ENCODE peak calls at places on chromosome 10, in four cellular contexts. U is stimulated activated CD8-positive, alpha-beta memory T cell treated with anti-CD3 and anti-CD28 coated beads, Interleukin-7, amount 100 ng/mL, for 1 hour; K is anterior cingulate cortex; T is GM03348. O is an unnamed sample.

GRCh38 chr10:57959318-57960003 is 308.2 kb downstream of the IPMK start:
- DNase-seq in U (no peak), K (no peak), T (no peak), O (no peak)

GRCh38 chr10:117442944-117443676 is 67.9 kb upstream of the PDZD8 start:
- DNase-seq in U (no peak), K (peak), T (peak), O (peak)

GRCh38 chr10:73837072-73837471 is 25.7 kb upstream of the NDST2 start:
- DNase-seq in U (no peak), K (no peak), T (peak), O (no peak)

GRCh38 chr10:116698364-116698763 is 44.0 kb downstream of the HSPA12A start:
- DNase-seq in U (no peak), K (no peak), T (no peak), O (no peak)

GRCh38 chr10:22148956-22149355 is 68.9 kb downstream of the EBLN1 start:
- DNase-seq in U (no peak), K (no peak), T (no peak), O (no peak)

GRCh38 chr10:132684164-132684891 is 101.6 kb downstream of the NKX6-2 start:
- DNase-seq in U (no peak), K (no peak), T (peak), O (no peak)

GRCh38 chr10:131897297-131897899 is 3.4 kb upstream of the PPP2R2D start:
- DNase-seq in U (no peak), K (no peak), T (no peak), O (no peak)

GRCh38 chr10:76049581-76050290 is 618.3 kb downstream of the LRMDA start:
- DNase-seq in U (no peak), K (no peak), T (no peak), O (no peak)

GRCh38 chr10:129344103-129344502 is 122.9 kb upstream of the MGMT start:
- DNase-seq in U (no peak), K (no peak), T (no peak), O (no peak)

GRCh38 chr10:93410697-93411348 is 71.3 kb downstream of the MYOF start:
- DNase-seq in U (no peak), K (no peak), T (no peak), O (no peak)

GRCh38 chr10:132010484-132010883 is 28.8 kb upstream of the BNIP3 start:
- DNase-seq in U (no peak), K (no peak), T (no peak), O (no peak)

GRCh38 chr10:70666960-70667798 is 5.1 kb upstream of the ADAMTS14 start:
- DNase-seq in U (no peak), K (no peak), T (no peak), O (no peak)

GRCh38 chr10:128152741-128153583 is 26.7 kb upstream of the MKI67 start:
- DNase-seq in U (no peak), K (no peak), T (no peak), O (no peak)

GRCh38 chr10:133061296-133062038 is 26.3 kb upstream of the ADGRA1 start:
- DNase-seq in U (no peak), K (no peak), T (no peak), O (no peak)

GRCh38 chr10:46106410-46107255 is 60.6 kb upstream of the MSMB start:
- DNase-seq in U (peak), K (peak), T (peak), O (peak)

GRCh38 chr10:55266797-55267196 is 465.8 kb upstream of the PCDH15 start:
- DNase-seq in U (no peak), K (no peak), T (no peak), O (no peak)

GRCh38 chr10:73992899-73993788 is 4.8 kb upstream of the VCL start:
- DNase-seq in U (no peak), K (no peak), T (no peak), O (no peak)

GRCh38 chr10:7587168-7587864 is 79.5 kb downstream of the ITIH5 start:
- DNase-seq in U (no peak), K (no peak), T (no peak), O (no peak)

GRCh38 chr10:51574248-51575067 is 124.9 kb downstream of the CSTF2T start:
- DNase-seq in U (no peak), K (no peak), T (no peak), O (no peak)

GRCh38 chr10:35063837-35064454 is 26.2 kb downstream of the CUL2 start:
- DNase-seq in U (no peak), K (no peak), T (no peak), O (no peak)

GRCh38 chr10:117186832-117187615 is 10.3 kb upstream of the KCNK18 start:
- DNase-seq in U (no peak), K (no peak), T (no peak), O (no peak)

GRCh38 chr10:28331821-28332220 is 29.0 kb upstream of the MPP7 start:
- DNase-seq in U (no peak), K (no peak), T (peak), O (no peak)

GRCh38 chr10:30505543-30506298 is 71.7 kb downstream of the MAP3K8 start:
- DNase-seq in U (no peak), K (no peak), T (no peak), O (no peak)

GRCh38 chr10:130466271-130466997 is 330.2 kb downstream of the GLRX3 start:
- DNase-seq in U (no peak), K (no peak), T (no peak), O (no peak)

GRCh38 chr10:131657318-131657984 is 243.4 kb upstream of the PPP2R2D start:
- DNase-seq in U (no peak), K (no peak), T (no peak), O (no peak)

GRCh38 chr10:113523071-113523470 is 29.8 kb upstream of the HABP2 start:
- DNase-seq in U (no peak), K (no peak), T (peak), O (no peak)

GRCh38 chr10:63007112-63007511 is 126.0 kb upstream of the NRBF2 start:
- DNase-seq in U (no peak), K (no peak), T (no peak), O (no peak)

GRCh38 chr10:90587561-90587960 is 270.3 kb downstream of the HTR7 start:
- DNase-seq in U (no peak), K (no peak), T (no peak), O (no peak)

GRCh38 chr10:53276797-53277196 is 504.2 kb upstream of the MBL2 start:
- DNase-seq in U (no peak), K (no peak), T (no peak), O (peak)

O was measured in NCI-H748 treated with DMSO at 0.1 percent for 48 hours.